ENCODE peak calls at places on chromosome 10, in eight cellular contexts. C, P, Y, U, K, I, X and J are unnamed samples.

GRCh38 chr10:52488606-52489485 is 174.8 kb downstream of the DKK1 start:
- DNase-seq in C (no peak), P (no peak), Y (no peak), U (peak), K (peak), I (no peak), X (no peak), J (no peak)

GRCh38 chr10:43202224-43202656 is 64.0 kb downstream of the CSGALNACT2 start:
- DNase-seq in C (peak), P (peak), Y (no peak), U (peak), K (no peak), I (peak), X (peak), J (no peak)

GRCh38 chr10:75395171-75395954 is 6.2 kb downstream of the ZNF503 start:
- DNase-seq in C (peak), P (peak), Y (no peak), U (peak), K (no peak), I (no peak), X (no peak), J (no peak)

GRCh38 chr10:86678999-86679792 is 10.9 kb downstream of the LDB3 start:
- DNase-seq in C (no peak), P (peak), Y (no peak), U (no peak), K (no peak), I (no peak), X (no peak), J (no peak)

GRCh38 chr10:66837990-66838389 is 87.8 kb upstream of the LRRTM3 start:
- DNase-seq in C (no peak), P (no peak), Y (no peak), U (no peak), K (no peak), I (no peak), X (no peak), J (no peak)

GRCh38 chr10:70751356-70751755 is 33.8 kb downstream of the TBATA start:
- DNase-seq in C (no peak), P (no peak), Y (no peak), U (no peak), K (no peak), I (no peak), X (no peak), J (no peak)

GRCh38 chr10:24706479-24707118 is 17.1 kb downstream of the ARHGAP21 start:
- DNase-seq in C (no peak), P (no peak), Y (no peak), U (no peak), K (peak), I (no peak), X (no peak), J (no peak)

GRCh38 chr10:86961481-86962091 is 3.2 kb downstream of the SNCG start:
- DNase-seq in C (no peak), P (no peak), Y (no peak), U (no peak), K (no peak), I (no peak), X (peak), J (no peak)

GRCh38 chr10:6348091-6348862 is 145.5 kb downstream of the PFKFB3 start:
- DNase-seq in C (no peak), P (peak), Y (no peak), U (no peak), K (no peak), I (no peak), X (no peak), J (no peak)

GRCh38 chr10:43679509-43679908 is 30.8 kb upstream of the ZNF32 start:
- DNase-seq in C (no peak), P (no peak), Y (no peak), U (no peak), K (no peak), I (no peak), X (peak), J (no peak)

GRCh38 chr10:56623064-56623463 is 262.0 kb upstream of the ZWINT start:
- DNase-seq in C (no peak), P (no peak), Y (no peak), U (no peak), K (no peak), I (no peak), X (no peak), J (no peak)

GRCh38 chr10:100037758-100038315 is 28.1 kb upstream of the DNMBP start:
- DNase-seq in C (no peak), P (no peak), Y (no peak), U (no peak), K (no peak), I (no peak), X (no peak), J (no peak)

GRCh38 chr10:84156768-84157167 is 16.8 kb upstream of the GPR15LG start:
- DNase-seq in C (no peak), P (peak), Y (peak), U (no peak), K (no peak), I (no peak), X (no peak), J (no peak)

GRCh38 chr10:44619521-44619920 is 234.6 kb upstream of the CXCL12 start:
- DNase-seq in C (no peak), P (no peak), Y (no peak), U (no peak), K (no peak), I (no peak), X (no peak), J (no peak)

GRCh38 chr10:60236869-60237524 is 152.7 kb downstream of the ANK3 start:
- DNase-seq in C (no peak), P (peak), Y (no peak), U (no peak), K (no peak), I (no peak), X (peak), J (no peak)

GRCh38 chr10:46516660-46517416 is 39.6 kb downstream of the GPRIN2 start:
- DNase-seq in C (peak), P (no peak), Y (no peak), U (no peak), K (no peak), I (no peak), X (no peak), J (no peak)

GRCh38 chr10:131215776-131216175 is 95.7 kb downstream of the TCERG1L start:
- DNase-seq in C (no peak), P (no peak), Y (no peak), U (no peak), K (no peak), I (no peak), X (no peak), J (no peak)

GRCh38 chr10:25047902-25048301 is 31.5 kb downstream of the THNSL1 start:
- DNase-seq in C (no peak), P (no peak), Y (no peak), U (no peak), K (no peak), I (no peak), X (no peak), J (no peak)

GRCh38 chr10:89171996-89172395 is 35.1 kb downstream of the CH25H start:
- DNase-seq in C (no peak), P (no peak), Y (no peak), U (no peak), K (no peak), I (no peak), X (no peak), J (no peak)

GRCh38 chr10:130364631-130365030 is 228.4 kb downstream of the GLRX3 start:
- DNase-seq in C (no peak), P (no peak), Y (no peak), U (no peak), K (no peak), I (no peak), X (no peak), J (no peak)

GRCh38 chr10:71998840-71999194 is 34.6 kb downstream of the CHST3 start:
- DNase-seq in C (no peak), P (no peak), Y (no peak), U (no peak), K (peak), I (no peak), X (peak), J (no peak)

GRCh38 chr10:93379366-93380042 is 102.6 kb downstream of the MYOF start:
- DNase-seq in C (no peak), P (no peak), Y (no peak), U (no peak), K (no peak), I (no peak), X (no peak), J (no peak)

GRCh38 chr10:86651631-86652331 is 2.6 kb upstream of the OPN4 start:
- DNase-seq in C (no peak), P (no peak), Y (no peak), U (no peak), K (no peak), I (no peak), X (peak), J (no peak)

GRCh38 chr10:77511498-77512218 is 126.0 kb downstream of the KCNMA1 start:
- DNase-seq in C (no peak), P (no peak), Y (no peak), U (peak), K (no peak), I (no peak), X (no peak), J (no peak)

GRCh38 chr10:74642901-74643585 is 183.4 kb upstream of the KAT6B start:
- DNase-seq in C (no peak), P (no peak), Y (no peak), U (no peak), K (no peak), I (no peak), X (no peak), J (no peak)

GRCh38 chr10:46525824-46526681 is 30.4 kb downstream of the GPRIN2 start:
- DNase-seq in C (no peak), P (no peak), Y (no peak), U (no peak), K (no peak), I (peak), X (no peak), J (no peak)

GRCh38 chr10:66941491-66941890 is 15.7 kb downstream of the LRRTM3 start:
- DNase-seq in C (no peak), P (no peak), Y (no peak), U (no peak), K (no peak), I (no peak), X (no peak), J (no peak)

GRCh38 chr10:72297281-72297967 is 23.7 kb downstream of the DDIT4 start:
- DNase-seq in C (no peak), P (peak), Y (no peak), U (peak), K (no peak), I (no peak), X (peak), J (peak)

GRCh38 chr10:97571622-97572021 is 957 bp upstream of the ANKRD2 start:
- DNase-seq in C (no peak), P (no peak), Y (no peak), U (no peak), K (no peak), I (no peak), X (no peak), J (no peak)

GRCh38 chr10:28580825-28581224 is 47.9 kb downstream of the WAC start:
- DNase-seq in C (no peak), P (no peak), Y (no peak), U (no peak), K (no peak), I (no peak), X (no peak), J (no peak)

GRCh38 chr10:99730026-99730425 is 1.9 kb downstream of the COX15 start:
- DNase-seq in C (no peak), P (no peak), Y (no peak), U (no peak), K (no peak), I (no peak), X (no peak), J (no peak)

GRCh38 chr10:117339979-117340378 is 35.3 kb downstream of the PDZD8 start:
- DNase-seq in C (no peak), P (no peak), Y (no peak), U (no peak), K (no peak), I (no peak), X (no peak), J (no peak)
- H3K27ac ChIP-seq in C (no peak), P (no peak), Y (no peak), U (no peak), K (no peak), I (no peak), X (no peak), J (no peak)

DNA sequence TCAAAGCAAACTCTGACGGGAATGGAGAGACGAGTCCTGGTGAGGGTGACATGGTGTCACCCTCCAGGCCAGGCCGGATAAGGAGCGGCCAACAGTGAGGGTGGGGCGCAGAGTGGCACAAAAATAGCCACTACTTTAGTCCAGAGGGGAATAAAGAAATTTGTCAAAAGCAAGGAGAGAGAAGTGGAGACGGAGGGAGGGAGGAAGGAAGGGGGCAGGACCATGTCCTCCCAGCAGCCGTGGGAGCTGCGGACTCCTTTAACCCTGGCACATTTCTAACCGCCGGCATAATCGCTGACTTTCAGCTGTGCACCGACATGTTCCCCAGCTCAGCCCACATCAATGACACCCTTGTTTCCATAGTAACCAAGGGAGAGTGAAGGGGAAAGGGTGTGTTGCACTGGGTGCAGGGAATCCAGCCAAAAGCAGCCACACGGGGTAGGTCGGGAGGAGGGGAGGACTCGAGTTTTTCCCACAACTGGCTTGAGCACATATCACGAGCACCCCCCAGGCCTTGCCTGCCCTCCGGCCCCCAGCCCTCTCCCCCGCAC is 29.8 kb downstream of the TRIM8 start:
- DNase-seq in C (no peak), P (peak), Y (no peak), U (peak), K (peak), I (no peak), X (peak), J (peak)
- TF ChIP-seq POLR2AphosphoS5 in C (no peak), P (no peak), Y (no peak), U (no peak), K (no peak), I (no peak), X (peak), J (peak)

GRCh38 chr10:92239185-92239599 is 51.7 kb downstream of the CPEB3 start:
- DNase-seq in C (no peak), P (no peak), Y (no peak), U (peak), K (no peak), I (no peak), X (peak), J (no peak)
- H3K27ac ChIP-seq in C (no peak), P (no peak), Y (no peak), U (no peak), K (no peak), I (peak), X (peak), J (peak)

DNA sequence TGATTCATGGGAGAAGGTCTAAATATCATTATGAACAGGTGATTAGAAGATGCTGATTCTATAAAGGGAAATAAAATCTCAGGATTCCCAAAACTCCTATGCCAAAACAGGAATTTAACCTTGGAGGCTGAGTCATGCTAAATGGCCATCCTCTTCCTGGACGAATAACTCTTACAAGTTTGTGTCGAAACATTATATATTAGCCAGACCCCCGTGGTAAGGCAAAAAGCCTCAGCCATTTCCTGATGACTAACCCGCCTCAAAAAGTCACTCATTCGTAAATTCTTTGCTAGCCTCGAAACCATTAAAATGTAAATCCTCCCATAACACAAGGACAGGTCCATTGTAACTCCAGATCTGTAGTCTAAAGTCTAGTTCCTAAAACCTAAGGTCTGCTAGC is 32.0 kb downstream of the CUL2 start:
- DNase-seq in C (no peak), P (no peak), Y (no peak), U (peak), K (peak), I (no peak), X (no peak), J (no peak)
- TF ChIP-seq POLR2AphosphoS5 in C (no peak), P (no peak), Y (no peak), U (no peak), K (no peak), I (no peak), X (no peak), J (no peak)

DNA sequence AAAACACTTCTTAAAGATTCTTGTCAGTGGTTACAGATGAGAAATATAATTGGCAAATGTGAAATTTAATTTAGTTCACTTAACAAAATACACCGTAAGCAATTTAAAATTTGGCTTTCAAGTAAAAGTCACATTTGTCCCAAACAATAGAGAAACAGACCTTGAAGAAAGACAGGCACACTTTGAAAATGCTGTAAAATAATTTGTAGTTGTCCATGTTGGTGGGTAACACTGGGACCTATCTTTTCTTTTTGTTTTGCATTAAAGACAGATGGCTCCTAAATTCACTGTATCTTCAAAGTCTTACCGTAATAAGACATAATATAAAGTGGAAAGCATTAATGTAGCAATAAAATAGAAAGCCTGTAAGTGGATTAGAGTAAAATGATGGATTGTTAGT is 3.3 kb downstream of the GRK5 start:
- DNase-seq in C (no peak), P (no peak), Y (no peak), U (no peak), K (no peak), I (no peak), X (no peak), J (no peak)
- H3K27ac ChIP-seq in C (no peak), P (no peak), Y (peak), U (no peak), K (no peak), I (no peak), X (peak), J (peak)